ENCODE peak calls at places on chromosomes 11 and 22, in six cellular contexts. One of them, this sample, is unnamed.

GRCh38 chr11:7640826-7641225 is 32.5 kb downstream of the CYB5R2 start:
- DNase-seq in H1: no peak
- DNase-seq in neuronal stem cell: no peak
- DNase-seq in IMR-90: no peak
- DNase-seq in trophoblast cell: no peak
- DNase-seq in H9: no peak
- DNase-seq in this sample: no peak

GRCh38 chr22:27207907-27208306 is 550.5 kb downstream of the MIAT start:
- DNase-seq in H1: no peak
- DNase-seq in neuronal stem cell: no peak
- DNase-seq in H9: no peak
- DNase-seq in trophoblast cell: no peak
- DNase-seq in IMR-90: peak
- DNase-seq in this sample: peak

GRCh38 chr11:34647131-34647530 is 26.2 kb downstream of the EHF start:
- DNase-seq in H1: no peak
- DNase-seq in trophoblast cell: no peak
- DNase-seq in IMR-90: peak
- DNase-seq in H9: no peak
- DNase-seq in neuronal stem cell: no peak
- DNase-seq in this sample: peak

GRCh38 chr11:20010106-20010860 is 150.0 kb downstream of the DBX1 start:
- DNase-seq in trophoblast cell: no peak
- DNase-seq in neuronal stem cell: no peak
- DNase-seq in H1: no peak
- DNase-seq in IMR-90: no peak
- DNase-seq in H9: no peak
- DNase-seq in this sample: no peak

GRCh38 chr22:19039796-19040580 is 82.2 kb downstream of the DGCR2 start:
- DNase-seq in H1: no peak
- DNase-seq in neuronal stem cell: no peak
- DNase-seq in H9: peak
- DNase-seq in trophoblast cell: no peak
- DNase-seq in IMR-90: no peak
- DNase-seq in this sample: no peak

GRCh38 chr22:18977824-18978425 is 41.8 kb upstream of the PRODH start:
- DNase-seq in neuronal stem cell: no peak
- DNase-seq in H1: no peak
- DNase-seq in IMR-90: no peak
- DNase-seq in trophoblast cell: no peak
- DNase-seq in H9: no peak
- DNase-seq in this sample: no peak

GRCh38 chr11:67293090-67293489 is 4.0 kb downstream of the ANKRD13D start:
- DNase-seq in H9: no peak
- DNase-seq in H1: no peak
- DNase-seq in neuronal stem cell: no peak
- DNase-seq in IMR-90: peak
- DNase-seq in trophoblast cell: no peak
- DNase-seq in this sample: peak

GRCh38 chr11:29319231-29319630 is 697.6 kb downstream of the KCNA4 start:
- DNase-seq in H9: no peak
- DNase-seq in trophoblast cell: no peak
- DNase-seq in H1: no peak
- DNase-seq in neuronal stem cell: no peak
- DNase-seq in IMR-90: peak
- DNase-seq in this sample: no peak

GRCh38 chr22:27952779-27953178 is 33.7 kb upstream of the PITPNB start:
- DNase-seq in IMR-90: no peak
- DNase-seq in H9: no peak
- DNase-seq in trophoblast cell: no peak
- DNase-seq in neuronal stem cell: no peak
- DNase-seq in H1: no peak
- DNase-seq in this sample: no peak

GRCh38 chr22:19879248-19879575 is 24.5 kb upstream of the GNB1L start:
- DNase-seq in IMR-90: no peak
- DNase-seq in H9: peak
- DNase-seq in neuronal stem cell: no peak
- DNase-seq in trophoblast cell: no peak
- DNase-seq in H1: peak
- DNase-seq in this sample: no peak

GRCh38 chr11:115613986-115614625 is 109.9 kb upstream of the CADM1 start:
- DNase-seq in trophoblast cell: peak
- DNase-seq in neuronal stem cell: no peak
- DNase-seq in H1: no peak
- DNase-seq in H9: no peak
- DNase-seq in IMR-90: peak
- DNase-seq in this sample: peak

GRCh38 chr22:37229805-37230672 is 14.0 kb downstream of the RAC2 start:
- DNase-seq in H1: no peak
- DNase-seq in trophoblast cell: peak
- DNase-seq in H9: no peak
- DNase-seq in IMR-90: peak
- DNase-seq in neuronal stem cell: no peak
- DNase-seq in this sample: peak

GRCh38 chr11:31397239-31397834 is 27.7 kb downstream of the DNAJC24 start:
- DNase-seq in IMR-90: peak
- DNase-seq in trophoblast cell: no peak
- DNase-seq in H1: no peak
- DNase-seq in neuronal stem cell: no peak
- DNase-seq in H9: no peak
- DNase-seq in this sample: peak

GRCh38 chr11:111206472-111206871 is 39.1 kb upstream of the POU2AF2 start:
- DNase-seq in IMR-90: peak
- DNase-seq in H1: no peak
- DNase-seq in neuronal stem cell: no peak
- DNase-seq in trophoblast cell: no peak
- DNase-seq in H9: no peak
- DNase-seq in this sample: no peak

GRCh38 chr11:114059278-114059983 is at the start of gene ZBTB16:
- DNase-seq in H1: peak
- DNase-seq in trophoblast cell: no peak
- DNase-seq in IMR-90: no peak
- DNase-seq in neuronal stem cell: peak
- DNase-seq in H9: peak
- DNase-seq in this sample: peak

GRCh38 chr22:19523240-19524169 is 705 bp downstream of the CLDN5 start:
- DNase-seq in IMR-90: peak
- DNase-seq in H1: peak
- DNase-seq in H9: peak
- DNase-seq in neuronal stem cell: peak
- DNase-seq in trophoblast cell: no peak
- DNase-seq in this sample: peak

GRCh38 chr22:36546092-36546804 is 17.3 kb upstream of the EIF3D start:
- DNase-seq in H9: peak
- DNase-seq in trophoblast cell: no peak
- DNase-seq in IMR-90: peak
- DNase-seq in H1: peak
- DNase-seq in neuronal stem cell: peak
- DNase-seq in this sample: peak

GRCh38 chr11:78476066-78476465 is 58.4 kb upstream of the GAB2 start:
- DNase-seq in neuronal stem cell: no peak
- DNase-seq in IMR-90: no peak
- DNase-seq in H9: no peak
- DNase-seq in H1: no peak
- DNase-seq in trophoblast cell: no peak
- DNase-seq in this sample: no peak

GRCh38 chr11:86106916-86107315 is 38.0 kb upstream of the PICALM start:
- DNase-seq in IMR-90: peak
- DNase-seq in trophoblast cell: no peak
- DNase-seq in H1: no peak
- DNase-seq in H9: no peak
- DNase-seq in neuronal stem cell: no peak
- DNase-seq in this sample: no peak

GRCh38 chr11:73072935-73073481 is 69.1 kb downstream of the FCHSD2 start:
- DNase-seq in IMR-90: peak
- DNase-seq in H9: no peak
- DNase-seq in neuronal stem cell: no peak
- DNase-seq in trophoblast cell: no peak
- DNase-seq in H1: no peak
- DNase-seq in this sample: peak

GRCh38 chr22:44363214-44363979 is 50.6 kb upstream of the SHISAL1 start:
- DNase-seq in H1: no peak
- DNase-seq in trophoblast cell: peak
- DNase-seq in IMR-90: peak
- DNase-seq in H9: no peak
- DNase-seq in neuronal stem cell: no peak
- DNase-seq in this sample: peak

GRCh38 chr11:38640854-38641253 is 2042.8 kb upstream of the RAG2 start:
- DNase-seq in H1: no peak
- DNase-seq in IMR-90: no peak
- DNase-seq in trophoblast cell: no peak
- DNase-seq in neuronal stem cell: no peak
- DNase-seq in H9: no peak
- DNase-seq in this sample: no peak

GRCh38 chr11:38648597-38648996 is 2050.6 kb upstream of the RAG2 start:
- DNase-seq in IMR-90: no peak
- DNase-seq in neuronal stem cell: no peak
- DNase-seq in H9: no peak
- DNase-seq in trophoblast cell: no peak
- DNase-seq in H1: no peak
- DNase-seq in this sample: no peak

DNA sequence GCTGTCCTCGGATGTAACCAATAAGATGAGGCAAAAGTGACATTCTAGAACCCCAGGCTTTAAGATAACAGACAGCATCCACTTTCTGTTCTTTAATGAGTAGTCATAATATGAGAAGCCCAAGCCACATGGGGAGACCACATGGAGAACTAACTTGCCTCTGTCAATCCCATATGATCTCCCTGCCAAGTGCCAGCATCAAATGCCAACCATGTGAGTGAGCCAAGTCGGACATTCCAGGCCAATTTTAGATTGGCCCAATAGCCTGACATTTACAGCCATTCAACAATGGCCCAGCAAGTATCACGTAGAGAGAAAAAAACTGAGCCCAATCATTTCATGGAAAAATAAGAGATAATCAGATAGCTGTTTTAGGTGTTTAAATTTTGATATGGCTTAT is 2048.3 kb upstream of the RAG2 start:
- DNase-seq in trophoblast cell: no peak
- DNase-seq in neuronal stem cell: no peak
- DNase-seq in IMR-90: no peak
- DNase-seq in H1: no peak
- DNase-seq in H9: no peak
- DNase-seq in this sample: no peak
- H3K14ac ChIP-seq in trophoblast cell: no peak
- H3K14ac ChIP-seq in neuronal stem cell: no peak
- H3K14ac ChIP-seq in IMR-90: no peak
- H3K14ac ChIP-seq in H1: no peak
- H3K14ac ChIP-seq in H9: no peak
- H3K14ac ChIP-seq in this sample: no peak

DNA sequence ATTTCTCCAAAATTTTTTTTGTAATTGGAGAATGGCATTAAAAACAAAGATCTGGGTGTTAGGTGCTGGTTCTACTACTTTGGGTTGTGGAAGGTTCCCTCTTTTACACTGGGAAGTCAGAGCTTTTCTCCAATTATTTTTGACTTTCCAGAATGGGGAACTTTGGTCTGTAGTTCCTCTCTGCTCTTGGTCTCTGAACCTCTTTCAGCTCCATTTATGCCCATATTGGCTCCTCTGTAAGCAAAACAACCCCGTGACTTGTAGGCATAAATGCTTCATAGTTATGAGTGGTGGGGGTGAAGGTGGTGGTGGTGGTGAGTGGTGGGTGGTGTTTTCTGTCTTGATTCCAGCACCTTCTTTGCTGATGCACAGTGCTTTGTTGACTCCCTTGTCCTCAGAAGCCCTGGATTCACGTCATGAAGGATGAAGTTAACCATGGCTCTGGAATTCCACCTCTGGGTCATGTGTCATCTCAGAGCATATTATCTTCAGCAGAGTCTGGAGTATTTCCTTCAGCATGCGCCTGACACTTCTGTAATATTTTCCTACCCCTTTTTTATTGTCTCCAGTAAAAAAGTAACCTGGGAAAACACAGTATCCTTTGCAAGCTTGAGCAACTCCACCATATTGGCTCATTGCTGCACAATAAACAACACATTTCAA is 24.2 kb upstream of the GRK3 start:
- DNase-seq in IMR-90: no peak
- DNase-seq in H9: no peak
- DNase-seq in H1: no peak
- DNase-seq in neuronal stem cell: no peak
- DNase-seq in trophoblast cell: peak
- DNase-seq in this sample: no peak
- H4K91ac ChIP-seq in IMR-90: no peak
- H4K91ac ChIP-seq in H9: no peak
- H4K91ac ChIP-seq in H1: no peak
- H4K91ac ChIP-seq in neuronal stem cell: no peak
- H4K91ac ChIP-seq in trophoblast cell: no peak
- H4K91ac ChIP-seq in this sample: no peak

DNA sequence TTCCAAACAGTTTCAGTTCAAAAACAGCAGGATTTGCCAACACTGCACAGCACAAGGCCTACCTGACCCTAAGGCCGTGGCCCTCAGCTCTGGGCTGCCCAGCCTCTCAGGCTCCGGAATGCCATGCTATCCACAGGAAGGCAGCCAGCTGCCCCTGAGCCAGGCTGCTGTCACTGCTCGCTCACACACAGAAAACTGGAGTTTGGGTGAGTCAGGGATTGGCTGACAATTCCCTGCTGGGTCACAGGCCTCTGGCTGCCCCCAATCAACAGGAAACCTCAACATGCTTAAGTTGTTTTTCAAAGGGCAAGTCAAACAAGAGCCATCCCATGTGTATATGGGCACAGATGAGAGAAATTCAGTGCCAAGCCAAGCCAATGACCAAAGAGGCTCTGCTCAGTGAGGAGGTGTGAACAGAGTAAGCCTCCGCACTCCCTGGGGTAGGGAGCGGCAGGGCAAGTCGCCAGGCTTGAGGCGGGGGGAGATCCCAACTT is 50.2 kb downstream of the RPL27A start:
- DNase-seq in H9: no peak
- DNase-seq in H1: no peak
- DNase-seq in neuronal stem cell: no peak
- DNase-seq in IMR-90: peak
- DNase-seq in trophoblast cell: no peak
- DNase-seq in this sample: peak
- H2BK5ac ChIP-seq in H9: no peak
- H2BK5ac ChIP-seq in H1: no peak
- H2BK5ac ChIP-seq in neuronal stem cell: no peak
- H2BK5ac ChIP-seq in IMR-90: peak
- H2BK5ac ChIP-seq in trophoblast cell: no peak
- H2BK5ac ChIP-seq in this sample: no peak

GRCh38 chr11:119741369-119742262 is 12.6 kb upstream of the NECTIN1 start:
- DNase-seq in IMR-90: no peak
- DNase-seq in trophoblast cell: no peak
- DNase-seq in H1: peak
- DNase-seq in neuronal stem cell: peak
- DNase-seq in H9: peak
- DNase-seq in this sample: peak
- H3K14ac ChIP-seq in IMR-90: no peak
- H3K14ac ChIP-seq in trophoblast cell: no peak
- H3K14ac ChIP-seq in H1: no peak
- H3K14ac ChIP-seq in neuronal stem cell: peak
- H3K14ac ChIP-seq in H9: peak
- H3K14ac ChIP-seq in this sample: no peak

GRCh38 chr11:75757651-75758050 is 10.9 kb upstream of the DGAT2 start:
- DNase-seq in H9: no peak
- DNase-seq in H1: no peak
- DNase-seq in IMR-90: no peak
- DNase-seq in trophoblast cell: no peak
- DNase-seq in neuronal stem cell: no peak
- DNase-seq in this sample: no peak
- H4K91ac ChIP-seq in H9: no peak
- H4K91ac ChIP-seq in H1: no peak
- H4K91ac ChIP-seq in IMR-90: no peak
- H4K91ac ChIP-seq in trophoblast cell: no peak
- H4K91ac ChIP-seq in neuronal stem cell: no peak
- H4K91ac ChIP-seq in this sample: no peak